ENCODE peak calls at places on chromosomes 12 and 14, in nine cellular contexts. D is K562; R is CD4-positive, CD25-positive, alpha-beta regulatory T cell; F is A549; J is pancreas; Y is heart left ventricle; L is lung; H is neuronal stem cell; X is fibroblast of lung. G is an unnamed sample.

GRCh38 chr12:116933101-116933500 is 22.4 kb downstream of the FBXW8 start:
- DNase-seq in D (no peak), R (no peak), F (no peak), J (no peak), Y (no peak), L (no peak), H (no peak), X (peak), G (no peak)

GRCh38 chr14:57983235-57983634 is 117.3 kb upstream of the SLC35F4 start:
- DNase-seq in D (no peak), R (no peak), F (no peak), J (no peak), Y (no peak), L (no peak), H (no peak), X (no peak), G (no peak)

GRCh38 chr14:41606249-41607118 is at the start of gene LRFN5:
- DNase-seq in D (no peak), R (no peak), F (no peak), J (peak), Y (peak), L (peak), H (peak), X (peak), G (no peak)

GRCh38 chr12:26571539-26571938 is 261.5 kb downstream of the ITPR2 start:
- DNase-seq in D (no peak), R (no peak), F (no peak), J (no peak), Y (no peak), L (no peak), H (no peak), X (no peak), G (no peak)

GRCh38 chr12:131672311-131672940 is 38.5 kb upstream of the SFSWAP start:
- DNase-seq in D (no peak), R (no peak), F (no peak), J (no peak), Y (no peak), L (no peak), H (no peak), X (no peak), G (no peak)

GRCh38 chr12:228846-229200 is 14.9 kb upstream of the SLC6A12 start:
- DNase-seq in D (no peak), R (no peak), F (no peak), J (no peak), Y (no peak), L (no peak), H (no peak), X (no peak), G (peak)

GRCh38 chr12:49542592-49543160 is 3.8 kb downstream of the KCNH3 start:
- DNase-seq in D (no peak), R (no peak), F (no peak), J (peak), Y (no peak), L (no peak), H (no peak), X (no peak), G (peak)

GRCh38 chr14:70086685-70087379 is 101.9 kb downstream of the SLC8A3 start:
- DNase-seq in D (peak), R (no peak), F (no peak), J (no peak), Y (no peak), L (no peak), H (no peak), X (peak), G (no peak)

GRCh38 chr14:102917056-102917385 is 5.4 kb upstream of the AMN start:
- DNase-seq in D (no peak), R (no peak), F (no peak), J (peak), Y (no peak), L (no peak), H (no peak), X (no peak), G (no peak)

GRCh38 chr14:80419769-80420168 is 208.5 kb upstream of the DIO2 start:
- DNase-seq in D (no peak), R (no peak), F (no peak), J (no peak), Y (no peak), L (no peak), H (no peak), X (no peak), G (no peak)

GRCh38 chr12:94039914-94040313 is 108.5 kb upstream of the PLXNC1 start:
- DNase-seq in D (no peak), R (no peak), F (no peak), J (no peak), Y (no peak), L (no peak), H (no peak), X (peak), G (no peak)

GRCh38 chr12:110183386-110183785 is 59.2 kb downstream of the IFT81 start:
- DNase-seq in D (no peak), R (no peak), F (no peak), J (no peak), Y (no peak), L (no peak), H (no peak), X (no peak), G (no peak)

GRCh38 chr12:68446379-68446778 is 114.2 kb upstream of the MDM1 start:
- DNase-seq in D (no peak), R (no peak), F (no peak), J (no peak), Y (no peak), L (no peak), H (no peak), X (no peak), G (no peak)

GRCh38 chr14:73591690-73592448 is at the start of gene ACOT4:
- DNase-seq in D (no peak), R (peak), F (peak), J (peak), Y (peak), L (peak), H (no peak), X (peak), G (no peak)

GRCh38 chr12:80593766-80594165 is 113.7 kb upstream of the MYF6 start:
- DNase-seq in D (no peak), R (no peak), F (no peak), J (no peak), Y (no peak), L (no peak), H (no peak), X (peak), G (no peak)

GRCh38 chr14:94689985-94690400 is 77.8 kb downstream of the SERPINA3 start:
- DNase-seq in D (no peak), R (no peak), F (no peak), J (no peak), Y (peak), L (no peak), H (no peak), X (no peak), G (no peak)

GRCh38 chr12:52582971-52583456 is 9.4 kb upstream of the KRT74 start:
- DNase-seq in D (peak), R (peak), F (peak), J (no peak), Y (no peak), L (peak), H (peak), X (peak), G (peak)

GRCh38 chr14:65191716-65192115 is 89.4 kb upstream of the MAX start:
- DNase-seq in D (no peak), R (no peak), F (no peak), J (no peak), Y (no peak), L (no peak), H (no peak), X (no peak), G (no peak)

GRCh38 chr12:52191841-52192791 is at the start of gene KRT80:
- DNase-seq in D (no peak), R (no peak), F (peak), J (peak), Y (peak), L (peak), H (no peak), X (peak), G (peak)

GRCh38 chr14:22432348-22432976 is 156.6 kb downstream of the DAD1 start:
- DNase-seq in D (no peak), R (no peak), F (peak), J (no peak), Y (no peak), L (peak), H (no peak), X (peak), G (peak)

GRCh38 chr12:110330544-110330943 is 49.5 kb downstream of the ATP2A2 start:
- DNase-seq in D (no peak), R (no peak), F (no peak), J (no peak), Y (no peak), L (no peak), H (no peak), X (peak), G (no peak)

GRCh38 chr12:79448816-79449215 is 241.9 kb downstream of the PAWR start:
- DNase-seq in D (no peak), R (no peak), F (no peak), J (no peak), Y (no peak), L (no peak), H (no peak), X (no peak), G (no peak)

GRCh38 chr14:94021416-94022157 is 4.6 kb upstream of the OTUB2 start:
- DNase-seq in D (no peak), R (no peak), F (no peak), J (no peak), Y (no peak), L (no peak), H (no peak), X (no peak), G (no peak)

GRCh38 chr12:116771651-116772050 is 33.5 kb downstream of the RNFT2 start:
- DNase-seq in D (no peak), R (no peak), F (no peak), J (no peak), Y (no peak), L (no peak), H (no peak), X (no peak), G (no peak)

GRCh38 chr12:100795193-100796179 is 910 bp downstream of the ANO4 start:
- DNase-seq in D (no peak), R (no peak), F (no peak), J (no peak), Y (no peak), L (no peak), H (no peak), X (no peak), G (no peak)
- H3K4me3 ChIP-seq in D (no peak), R (no peak), F (no peak), J (no peak), Y (no peak), L (no peak), H (peak), X (peak), G (no peak)

DNA sequence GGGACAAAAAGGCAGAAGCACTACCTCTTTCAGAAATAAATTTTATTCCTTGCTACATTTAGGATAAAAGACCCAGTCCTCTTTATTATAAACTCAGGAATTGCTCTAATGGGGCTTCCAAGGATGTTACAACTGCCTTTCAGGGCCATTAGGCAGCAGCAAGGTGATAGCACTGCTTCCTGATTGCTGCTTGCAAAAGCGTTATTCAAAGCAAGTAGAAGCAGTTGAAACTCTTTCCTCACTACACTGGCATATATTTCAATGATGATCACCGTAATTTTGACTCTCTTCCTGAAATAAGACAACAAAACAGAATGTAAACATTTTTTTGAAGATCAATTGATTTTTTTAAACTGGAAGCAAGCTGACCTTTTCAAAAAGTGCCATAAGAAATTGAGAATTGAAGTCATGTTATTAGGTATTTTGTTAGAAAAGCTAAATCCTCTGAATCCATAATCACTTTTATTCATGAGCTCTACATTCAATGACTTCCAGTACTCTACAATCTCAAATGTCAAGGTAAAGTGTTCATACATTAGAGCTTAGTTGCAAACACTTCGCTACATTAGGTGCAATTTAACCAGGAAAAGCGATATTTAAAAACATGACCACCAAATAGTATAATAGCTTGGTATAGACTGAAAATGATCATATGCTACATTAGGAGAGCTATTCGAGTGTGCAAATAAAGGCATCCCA is 233.4 kb upstream of the SYT10 start:
- DNase-seq in D (no peak), R (no peak), F (no peak), J (no peak), Y (no peak), L (no peak), H (no peak), X (no peak), G (no peak)
- H3K27ac ChIP-seq in D (no peak), R (no peak), F (no peak), J (no peak), Y (no peak), L (no peak), H (no peak), X (no peak), G (no peak)

GRCh38 chr14:91367173-91368171 is 50.1 kb downstream of the CCDC88C start:
- DNase-seq in D (no peak), R (peak), F (no peak), J (no peak), Y (no peak), L (peak), H (no peak), X (peak), G (no peak)
- H3K4me3 ChIP-seq in D (no peak), R (peak), F (no peak), J (no peak), Y (no peak), L (no peak), H (no peak), X (no peak), G (no peak)

DNA sequence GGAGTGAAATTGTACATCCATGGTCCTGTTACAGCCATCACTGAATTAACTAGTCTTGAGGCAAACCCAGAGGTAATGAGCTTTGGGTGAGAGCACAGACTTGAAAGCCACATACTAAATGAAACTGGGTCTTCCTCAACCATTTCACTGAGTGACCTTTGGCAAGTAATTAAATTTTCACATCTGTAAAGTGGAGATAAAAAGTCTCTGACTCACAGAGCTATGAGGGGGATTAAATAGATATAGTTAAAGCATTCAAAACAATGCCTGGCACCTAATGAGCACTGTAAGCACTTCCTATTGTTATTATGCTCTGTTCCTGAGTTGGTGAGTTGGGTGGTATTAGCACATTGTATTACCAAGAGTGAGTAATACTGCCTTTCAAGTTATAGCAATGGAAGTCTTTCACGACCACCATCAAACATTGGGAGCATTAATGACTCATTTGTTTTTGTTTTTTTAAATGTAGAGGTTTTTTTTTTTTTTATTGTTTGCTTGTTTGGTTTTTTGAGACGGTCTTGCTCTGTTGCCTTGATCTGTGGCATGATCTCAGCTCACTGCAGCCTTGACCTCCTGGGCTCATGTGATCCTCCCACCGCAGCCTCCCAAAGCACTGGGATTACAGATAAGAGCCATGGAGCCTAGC is 12.5 kb upstream of the STRN3 start:
- DNase-seq in D (peak), R (no peak), F (no peak), J (no peak), Y (no peak), L (no peak), H (no peak), X (no peak), G (no peak)
- H3K27ac ChIP-seq in D (peak), R (no peak), F (no peak), J (no peak), Y (no peak), L (no peak), H (no peak), X (no peak), G (no peak)

GRCh38 chr14:100172811-100173210 is 13.4 kb upstream of the DEGS2 start:
- DNase-seq in D (no peak), R (no peak), F (no peak), J (no peak), Y (no peak), L (no peak), H (no peak), X (no peak), G (no peak)
- H3K4me3 ChIP-seq in D (no peak), R (no peak), F (no peak), J (no peak), Y (no peak), L (no peak), H (no peak), X (no peak), G (no peak)

DNA sequence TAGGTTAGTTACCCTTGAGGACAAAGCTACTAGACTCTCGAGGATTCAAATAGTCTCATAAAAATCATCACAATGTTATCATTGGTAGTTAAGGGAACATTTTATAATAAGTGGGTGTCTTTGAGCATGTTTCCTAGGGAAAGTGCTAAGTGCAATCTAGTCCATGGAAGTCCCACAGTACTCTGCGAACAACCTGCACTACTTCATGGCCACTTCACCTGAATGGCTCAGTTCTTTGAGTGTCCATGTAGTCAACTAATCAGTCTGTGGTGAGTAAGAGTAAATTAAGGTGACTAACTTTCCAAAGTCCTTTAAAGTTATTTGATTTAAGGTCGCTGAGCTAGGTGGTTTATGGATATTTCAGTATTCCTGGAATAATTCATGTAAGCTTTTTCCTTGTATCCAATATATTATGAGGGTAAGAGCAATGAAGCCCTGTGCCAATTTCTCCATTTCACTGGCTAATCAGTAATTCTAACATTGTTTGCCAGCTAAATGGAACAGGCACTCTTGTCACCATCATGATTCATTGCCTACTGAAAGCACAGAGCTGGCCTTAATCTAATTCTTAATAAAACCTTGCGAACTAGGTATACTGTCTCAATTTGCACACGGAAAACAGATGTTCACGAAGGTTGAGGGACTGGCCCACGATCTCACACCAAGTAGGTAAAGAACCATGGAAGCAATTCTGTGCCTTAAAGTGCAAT is 495.1 kb downstream of the APAF1 start:
- DNase-seq in D (no peak), R (no peak), F (no peak), J (no peak), Y (no peak), L (no peak), H (no peak), X (no peak), G (no peak)
- H3K27ac ChIP-seq in D (no peak), R (no peak), F (no peak), J (peak), Y (no peak), L (no peak), H (no peak), X (no peak), G (no peak)

DNA sequence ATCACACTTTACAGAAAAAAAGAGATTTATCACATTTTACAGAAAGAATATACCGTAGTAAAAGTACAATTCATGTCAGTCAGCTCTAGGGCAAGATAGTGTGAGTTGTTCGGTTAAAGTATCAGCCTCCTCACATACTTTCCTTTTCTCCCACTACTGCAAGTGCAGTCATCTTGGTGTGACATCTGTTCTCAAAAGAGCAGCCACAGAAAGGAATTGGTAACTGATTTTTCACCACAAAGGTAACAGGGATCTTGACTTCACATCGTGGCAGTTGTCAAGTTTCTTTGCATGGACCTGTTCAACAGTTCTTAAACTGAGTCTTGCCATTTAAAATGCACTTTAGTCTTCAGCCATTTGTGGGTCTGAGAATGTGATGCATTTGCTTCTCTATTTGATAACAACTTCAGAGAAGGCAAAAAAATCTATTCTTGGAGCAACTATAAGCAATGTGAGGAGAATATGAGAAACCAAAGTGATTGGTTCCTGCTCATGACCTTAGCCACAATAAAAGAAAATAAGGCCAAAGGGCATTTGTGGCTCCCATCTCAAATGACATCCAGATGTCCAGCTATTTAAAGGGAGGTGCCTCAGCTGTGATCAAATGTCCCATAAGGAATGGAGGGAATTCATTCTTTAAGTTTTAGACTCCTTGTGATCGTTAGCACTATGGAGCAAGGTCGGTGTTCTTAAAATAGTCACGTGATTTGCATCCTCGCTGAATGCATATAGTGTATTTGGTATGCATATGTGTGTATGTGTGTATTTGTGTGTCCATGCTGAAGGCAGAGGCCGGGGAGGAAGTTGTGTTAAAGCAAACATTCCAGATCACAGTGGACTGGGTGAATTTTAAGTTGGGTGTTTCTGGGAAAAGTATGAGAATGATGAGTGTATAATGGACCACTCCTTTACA is 5.3 kb upstream of the E2F7 start:
- DNase-seq in D (no peak), R (no peak), F (no peak), J (no peak), Y (no peak), L (no peak), H (no peak), X (no peak), G (no peak)
- H3K4me3 ChIP-seq in D (no peak), R (no peak), F (no peak), J (no peak), Y (no peak), L (no peak), H (no peak), X (no peak), G (no peak)

GRCh38 chr12:1591029-1591428 is 3.4 kb downstream of the FBXL14 start:
- DNase-seq in D (peak), R (peak), F (peak), J (no peak), Y (no peak), L (no peak), H (no peak), X (no peak), G (no peak)

GRCh38 chr12:1591543-1591942 is 2.8 kb downstream of the FBXL14 start:
- DNase-seq in D (no peak), R (no peak), F (no peak), J (no peak), Y (no peak), L (no peak), H (no peak), X (no peak), G (no peak)

GRCh38 chr12:1593232-1594044 is 943 bp downstream of the FBXL14 start:
- DNase-seq in D (no peak), R (peak), F (no peak), J (peak), Y (peak), L (peak), H (no peak), X (no peak), G (no peak)

GRCh38 chr12:1594045-1594294 is 411 bp downstream of the FBXL14 start:
- DNase-seq in D (peak), R (no peak), F (peak), J (no peak), Y (peak), L (no peak), H (no peak), X (no peak), G (no peak)

GRCh38 chr12:1592444-1593231 is 1.7 kb downstream of the FBXL14 start:
- DNase-seq in D (peak), R (peak), F (no peak), J (no peak), Y (no peak), L (no peak), H (peak), X (peak), G (no peak)
- H3K27ac ChIP-seq in D (no peak), R (peak), F (no peak), J (peak), Y (peak), L (peak), H (peak), X (peak), G (peak)

G was measured in tibial artery.